ENCODE peak calls at places on chromosomes 7 and 10, in nine cellular contexts. U is heart right ventricle, P is A549, M is Panc1, E is GM12878, Y is heart left ventricle, O is coronary artery, S is skeletal muscle cell, X is body of pancreas. C is an unnamed sample.

GRCh38 chr10:123884351-123884906 is 7.2 kb downstream of the CPXM2 start:
- DNase-seq in U (no peak), P (no peak), M (no peak), E (no peak), Y (no peak), O (peak), S (no peak), X (no peak), C (no peak)

GRCh38 chr10:43202657-43203490 is 64.0 kb downstream of the RASGEF1A start:
- DNase-seq in U (peak), P (peak), M (no peak), E (no peak), Y (peak), O (peak), S (no peak), X (peak), C (peak)

GRCh38 chr10:23994459-23995046 is 214.4 kb upstream of the KIAA1217 start:
- DNase-seq in U (peak), P (peak), M (peak), E (peak), Y (peak), O (no peak), S (no peak), X (peak), C (no peak)

GRCh38 chr10:124125305-124126116 is 32.1 kb upstream of the CHST15 start:
- DNase-seq in U (no peak), P (peak), M (no peak), E (no peak), Y (no peak), O (no peak), S (no peak), X (no peak), C (peak)

GRCh38 chr7:93044147-93044810 is 73.5 kb downstream of the SAMD9 start:
- DNase-seq in U (no peak), P (no peak), M (no peak), E (no peak), Y (no peak), O (no peak), S (peak), X (no peak), C (peak)

GRCh38 chr10:123301077-123301875 is 147.1 kb downstream of the BUB3 start:
- DNase-seq in U (no peak), P (no peak), M (peak), E (no peak), Y (no peak), O (no peak), S (peak), X (peak), C (no peak)

GRCh38 chr10:20948723-20949327 is 51.7 kb upstream of the NEBL start:
- DNase-seq in U (no peak), P (no peak), M (no peak), E (no peak), Y (no peak), O (no peak), S (no peak), X (no peak), C (no peak)

GRCh38 chr10:52780391-52781155 is 8.0 kb upstream of the MBL2 start:
- DNase-seq in U (no peak), P (no peak), M (no peak), E (no peak), Y (no peak), O (no peak), S (no peak), X (no peak), C (no peak)

GRCh38 chr10:60167056-60167455 is 222.6 kb downstream of the ANK3 start:
- DNase-seq in U (no peak), P (no peak), M (no peak), E (no peak), Y (no peak), O (no peak), S (no peak), X (no peak), C (no peak)

GRCh38 chr10:102596506-102596971 is 47.7 kb upstream of the TRIM8 start:
- DNase-seq in U (no peak), P (peak), M (peak), E (no peak), Y (peak), O (no peak), S (no peak), X (peak), C (peak)

GRCh38 chr10:7311256-7312178 is 99.3 kb downstream of the SFMBT2 start:
- DNase-seq in U (no peak), P (peak), M (peak), E (no peak), Y (no peak), O (no peak), S (no peak), X (no peak), C (no peak)

GRCh38 chr10:61257956-61258496 is 195.2 kb downstream of the TMEM26 start:
- DNase-seq in U (no peak), P (no peak), M (no peak), E (no peak), Y (no peak), O (no peak), S (no peak), X (no peak), C (no peak)

GRCh38 chr10:4249841-4250496 is 465.0 kb upstream of the KLF6 start:
- DNase-seq in U (no peak), P (no peak), M (no peak), E (no peak), Y (no peak), O (no peak), S (no peak), X (no peak), C (no peak)

GRCh38 chr7:142375710-142376313 is 118.0 kb upstream of the PRSS58 start:
- DNase-seq in U (no peak), P (no peak), M (no peak), E (no peak), Y (no peak), O (no peak), S (no peak), X (peak), C (peak)

GRCh38 chr10:34297551-34298370 is 517.3 kb downstream of the PARD3 start:
- DNase-seq in U (no peak), P (no peak), M (no peak), E (no peak), Y (no peak), O (no peak), S (no peak), X (no peak), C (no peak)

GRCh38 chr7:69864283-69864682 is 266.0 kb downstream of the AUTS2 start:
- DNase-seq in U (no peak), P (no peak), M (no peak), E (no peak), Y (no peak), O (no peak), S (no peak), X (no peak), C (no peak)

GRCh38 chr7:98856021-98856422 is 13.8 kb downstream of the TMEM130 start:
- DNase-seq in U (no peak), P (no peak), M (no peak), E (no peak), Y (no peak), O (no peak), S (no peak), X (no peak), C (no peak)

GRCh38 chr10:89062861-89063260 is 72.3 kb downstream of the FAS start:
- DNase-seq in U (peak), P (no peak), M (no peak), E (no peak), Y (peak), O (no peak), S (peak), X (peak), C (no peak)

GRCh38 chr7:34451923-34452322 is 206.1 kb upstream of the NPSR1 start:
- DNase-seq in U (no peak), P (peak), M (no peak), E (no peak), Y (no peak), O (no peak), S (peak), X (no peak), C (no peak)

GRCh38 chr10:77867124-77867715 is 59.3 kb downstream of the DLG5 start:
- DNase-seq in U (no peak), P (no peak), M (no peak), E (no peak), Y (no peak), O (no peak), S (no peak), X (no peak), C (no peak)

GRCh38 chr7:20217193-20217948 is at the start of gene MACC1:
- DNase-seq in U (no peak), P (no peak), M (no peak), E (peak), Y (no peak), O (no peak), S (no peak), X (peak), C (peak)

GRCh38 chr10:100297242-100297641 is 10.8 kb upstream of the BLOC1S2 start:
- DNase-seq in U (no peak), P (no peak), M (no peak), E (no peak), Y (no peak), O (no peak), S (no peak), X (no peak), C (no peak)

GRCh38 chr7:1081931-1082401 is 5.9 kb upstream of the GPER1 start:
- DNase-seq in U (no peak), P (no peak), M (no peak), E (no peak), Y (no peak), O (no peak), S (no peak), X (no peak), C (no peak)

GRCh38 chr7:30433082-30433481 is 45.5 kb downstream of the NOD1 start:
- DNase-seq in U (peak), P (no peak), M (no peak), E (no peak), Y (peak), O (peak), S (peak), X (peak), C (no peak)

GRCh38 chr10:21473135-21473534 is 52.3 kb downstream of the SKIDA1 start:
- DNase-seq in U (no peak), P (no peak), M (no peak), E (no peak), Y (no peak), O (no peak), S (no peak), X (no peak), C (no peak)

GRCh38 chr10:31940839-31941653 is 12.4 kb upstream of the ARHGAP12 start:
- DNase-seq in U (no peak), P (peak), M (peak), E (no peak), Y (no peak), O (no peak), S (peak), X (peak), C (peak)

GRCh38 chr10:28734940-28735759 is 57.8 kb downstream of the BAMBI start:
- DNase-seq in U (no peak), P (peak), M (no peak), E (no peak), Y (no peak), O (no peak), S (peak), X (no peak), C (peak)

GRCh38 chr10:90751107-90751997 is 106.5 kb downstream of the HTR7 start:
- DNase-seq in U (no peak), P (peak), M (peak), E (peak), Y (no peak), O (no peak), S (no peak), X (peak), C (peak)

GRCh38 chr10:124259139-124259825 is 159.4 kb downstream of the OAT start:
- DNase-seq in U (no peak), P (peak), M (no peak), E (no peak), Y (no peak), O (no peak), S (no peak), X (no peak), C (no peak)

GRCh38 chr10:51006686-51007085 is 67.6 kb upstream of the PRKG1 start:
- DNase-seq in U (no peak), P (no peak), M (no peak), E (no peak), Y (no peak), O (no peak), S (no peak), X (no peak), C (no peak)

GRCh38 chr10:1267568-1267967 is 211.4 kb downstream of the WDR37 start:
- DNase-seq in U (no peak), P (no peak), M (no peak), E (no peak), Y (no peak), O (no peak), S (no peak), X (no peak), C (no peak)

GRCh38 chr10:129446182-129446581 is 20.9 kb upstream of the MGMT start:
- DNase-seq in U (no peak), P (no peak), M (no peak), E (no peak), Y (no peak), O (no peak), S (no peak), X (no peak), C (no peak)

GRCh38 chr7:98802088-98802780 is 67.6 kb downstream of the TMEM130 start:
- DNase-seq in U (peak), P (peak), M (no peak), E (peak), Y (peak), O (peak), S (peak), X (peak), C (peak)

GRCh38 chr10:85067955-85068354 is 739.6 kb downstream of the CCSER2 start:
- DNase-seq in U (no peak), P (no peak), M (no peak), E (no peak), Y (no peak), O (no peak), S (no peak), X (no peak), C (no peak)

GRCh38 chr10:130192276-130192848 is 56.2 kb downstream of the GLRX3 start:
- DNase-seq in U (no peak), P (no peak), M (no peak), E (no peak), Y (no peak), O (no peak), S (no peak), X (no peak), C (no peak)

GRCh38 chr10:23917251-23917908 is 291.6 kb upstream of the KIAA1217 start:
- DNase-seq in U (no peak), P (no peak), M (no peak), E (no peak), Y (no peak), O (no peak), S (no peak), X (no peak), C (no peak)

GRCh38 chr7:135254-135653 is 57.1 kb upstream of the FAM20C start:
- DNase-seq in U (no peak), P (no peak), M (no peak), E (no peak), Y (no peak), O (no peak), S (no peak), X (no peak), C (no peak)

GRCh38 chr10:6513509-6513908 is 66.6 kb downstream of the PRKCQ start:
- DNase-seq in U (no peak), P (no peak), M (no peak), E (no peak), Y (no peak), O (no peak), S (no peak), X (no peak), C (no peak)

GRCh38 chr10:110893559-110894179 is 21.9 kb downstream of the PDCD4 start:
- DNase-seq in U (no peak), P (peak), M (no peak), E (no peak), Y (no peak), O (no peak), S (no peak), X (no peak), C (no peak)

GRCh38 chr10:73647875-73648228 is 6.6 kb upstream of the MYOZ1 start:
- DNase-seq in U (no peak), P (no peak), M (no peak), E (no peak), Y (no peak), O (no peak), S (no peak), X (no peak), C (no peak)

GRCh38 chr10:73648252-73648651 is 7.0 kb upstream of the MYOZ1 start:
- DNase-seq in U (peak), P (no peak), M (no peak), E (no peak), Y (peak), O (no peak), S (no peak), X (no peak), C (no peak)

GRCh38 chr10:73650537-73651331 is 5.1 kb downstream of the SYNPO2L start:
- DNase-seq in U (peak), P (no peak), M (no peak), E (peak), Y (peak), O (no peak), S (peak), X (no peak), C (no peak)

GRCh38 chr10:73648975-73649829 is 6.6 kb downstream of the SYNPO2L start:
- DNase-seq in U (no peak), P (no peak), M (no peak), E (no peak), Y (no peak), O (no peak), S (no peak), X (no peak), C (no peak)

GRCh38 chr10:73649876-73650536 is 5.8 kb downstream of the SYNPO2L start:
- DNase-seq in U (no peak), P (no peak), M (no peak), E (no peak), Y (peak), O (no peak), S (no peak), X (no peak), C (no peak)
- H3K4me3 ChIP-seq in U (peak), P (no peak), M (no peak), E (no peak), Y (peak), O (no peak), S (peak), X (no peak), C (no peak)

GRCh38 chr7:149772821-149773425 is 465 bp downstream of the ZNF467 start:
- DNase-seq in U (no peak), P (no peak), M (no peak), E (no peak), Y (no peak), O (no peak), S (no peak), X (peak), C (peak)
- H3K4me3 ChIP-seq in U (peak), P (peak), M (peak), E (peak), Y (peak), O (peak), S (peak), X (peak), C (peak)

GRCh38 chr10:117684211-117684610 is 141.7 kb downstream of the EMX2 start:
- DNase-seq in U (no peak), P (no peak), M (no peak), E (no peak), Y (no peak), O (no peak), S (no peak), X (no peak), C (no peak)
- H3K4me3 ChIP-seq in U (no peak), P (no peak), M (no peak), E (no peak), Y (no peak), O (no peak), S (no peak), X (no peak), C (no peak)

DNA sequence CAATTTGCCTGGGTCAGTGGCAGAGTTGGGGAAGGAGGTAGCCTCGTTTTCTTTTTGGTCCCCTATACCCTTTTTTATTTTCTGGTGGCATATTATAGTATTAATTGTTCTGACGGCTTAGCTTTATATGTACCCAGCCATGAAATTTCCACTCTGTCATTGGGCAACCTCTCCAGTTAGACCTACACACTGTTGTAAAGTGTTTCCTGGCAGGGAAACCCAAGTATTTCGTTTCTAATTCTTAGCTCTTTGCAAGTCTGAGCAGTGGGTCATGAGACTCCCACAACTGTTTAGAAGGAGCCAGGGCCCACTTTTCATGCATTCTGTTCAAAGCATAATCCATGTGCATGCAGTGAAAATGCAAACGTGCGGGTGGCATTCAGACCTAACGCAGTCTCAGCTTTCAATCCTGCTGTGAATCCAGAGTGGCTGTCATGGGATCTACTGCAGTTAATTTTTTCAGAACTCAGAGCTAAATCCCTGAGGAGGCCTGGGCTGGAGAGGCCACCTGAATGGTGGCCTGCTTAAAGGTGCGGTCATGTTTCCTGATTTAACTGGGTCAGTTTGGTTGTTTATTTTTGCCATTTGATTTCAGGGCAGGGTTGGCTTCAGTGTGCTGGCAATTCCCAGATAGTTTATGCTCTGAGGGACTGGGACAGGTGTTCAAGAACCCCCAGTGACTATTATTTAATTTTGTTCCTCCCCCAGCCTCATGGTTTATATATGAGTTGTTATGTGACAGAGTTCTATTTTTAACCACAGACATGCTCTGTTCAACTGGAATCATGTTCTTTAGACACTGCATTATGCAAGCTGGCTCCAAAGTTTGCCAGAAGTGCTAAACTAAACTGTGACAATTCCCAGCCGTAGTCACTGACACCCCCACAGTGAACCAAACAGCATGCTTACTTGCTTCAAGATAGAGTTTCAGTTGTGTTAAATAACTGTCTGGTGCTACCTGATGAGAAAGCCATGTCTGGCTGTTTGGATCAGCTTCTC is 27.4 kb upstream of the SYPL1 start:
- DNase-seq in U (no peak), P (no peak), M (no peak), E (no peak), Y (peak), O (no peak), S (peak), X (no peak), C (no peak)
- H3K4me3 ChIP-seq in U (no peak), P (no peak), M (no peak), E (no peak), Y (no peak), O (no peak), S (no peak), X (no peak), C (no peak)

GRCh38 chr10:96830511-96831199 is 1.4 kb upstream of the LCOR start:
- DNase-seq in U (no peak), P (peak), M (peak), E (peak), Y (peak), O (no peak), S (no peak), X (peak), C (peak)
- H3K4me3 ChIP-seq in U (peak), P (no peak), M (no peak), E (peak), Y (no peak), O (no peak), S (no peak), X (no peak), C (no peak)

GRCh38 chr7:4861227-4861626 is 603 bp downstream of the PAPOLB start:
- DNase-seq in U (no peak), P (no peak), M (no peak), E (no peak), Y (no peak), O (peak), S (no peak), X (no peak), C (no peak)
- H3K4me3 ChIP-seq in U (peak), P (no peak), M (no peak), E (no peak), Y (peak), O (peak), S (peak), X (no peak), C (no peak)